ENCODE peak calls at places on chromosome 12, in four cellular contexts. One of them, this sample, is unnamed.

GRCh38 chr12:125954362-125954761 is 889.1 kb downstream of the AACS start:
- DNase-seq in activated T-helper 1 cell treated with anti-CD3 and anti-CD28 coated beads, Interleukin-2, amount 50 U/mL, for 16 hours: no peak
- DNase-seq in head of caudate nucleus: no peak
- DNase-seq in A549: no peak
- DNase-seq in this sample: no peak

GRCh38 chr12:68809190-68810026 is 1.4 kb downstream of the MDM2 start:
- DNase-seq in head of caudate nucleus: no peak
- DNase-seq in activated T-helper 1 cell treated with anti-CD3 and anti-CD28 coated beads, Interleukin-2, amount 50 U/mL, for 16 hours: no peak
- DNase-seq in A549: peak
- DNase-seq in this sample: no peak

GRCh38 chr12:92597997-92598396 is 104.8 kb upstream of the PLEKHG7 start:
- DNase-seq in activated T-helper 1 cell treated with anti-CD3 and anti-CD28 coated beads, Interleukin-2, amount 50 U/mL, for 16 hours: no peak
- DNase-seq in A549: no peak
- DNase-seq in head of caudate nucleus: no peak
- DNase-seq in this sample: no peak

GRCh38 chr12:109130297-109130696 is 13.9 kb downstream of the ACACB start:
- DNase-seq in A549: no peak
- DNase-seq in head of caudate nucleus: no peak
- DNase-seq in activated T-helper 1 cell treated with anti-CD3 and anti-CD28 coated beads, Interleukin-2, amount 50 U/mL, for 16 hours: no peak
- DNase-seq in this sample: no peak

GRCh38 chr12:115313929-115314328 is 630.0 kb upstream of the TBX3 start:
- DNase-seq in activated T-helper 1 cell treated with anti-CD3 and anti-CD28 coated beads, Interleukin-2, amount 50 U/mL, for 16 hours: no peak
- DNase-seq in A549: no peak
- DNase-seq in head of caudate nucleus: no peak
- DNase-seq in this sample: no peak

GRCh38 chr12:103884316-103884715 is 43.3 kb upstream of the NT5DC3 start:
- DNase-seq in head of caudate nucleus: peak
- DNase-seq in A549: no peak
- DNase-seq in activated T-helper 1 cell treated with anti-CD3 and anti-CD28 coated beads, Interleukin-2, amount 50 U/mL, for 16 hours: no peak
- DNase-seq in this sample: peak

GRCh38 chr12:93361159-93361919 is 16.4 kb upstream of the NUDT4 start:
- DNase-seq in A549: no peak
- DNase-seq in activated T-helper 1 cell treated with anti-CD3 and anti-CD28 coated beads, Interleukin-2, amount 50 U/mL, for 16 hours: no peak
- DNase-seq in head of caudate nucleus: no peak
- DNase-seq in this sample: no peak

GRCh38 chr12:105294164-105294563 is 36.3 kb upstream of the C12orf75 start:
- DNase-seq in A549: no peak
- DNase-seq in head of caudate nucleus: no peak
- DNase-seq in activated T-helper 1 cell treated with anti-CD3 and anti-CD28 coated beads, Interleukin-2, amount 50 U/mL, for 16 hours: no peak
- DNase-seq in this sample: no peak

GRCh38 chr12:29159690-29160089 is 10.6 kb downstream of the FAR2 start:
- DNase-seq in A549: no peak
- DNase-seq in activated T-helper 1 cell treated with anti-CD3 and anti-CD28 coated beads, Interleukin-2, amount 50 U/mL, for 16 hours: no peak
- DNase-seq in head of caudate nucleus: no peak
- DNase-seq in this sample: no peak

GRCh38 chr12:104172564-104172935 is 34.5 kb upstream of the NFYB start:
- DNase-seq in A549: no peak
- DNase-seq in activated T-helper 1 cell treated with anti-CD3 and anti-CD28 coated beads, Interleukin-2, amount 50 U/mL, for 16 hours: no peak
- DNase-seq in head of caudate nucleus: peak
- DNase-seq in this sample: peak

GRCh38 chr12:121300083-121300819 is 3.7 kb upstream of the CAMKK2 start:
- DNase-seq in head of caudate nucleus: no peak
- DNase-seq in activated T-helper 1 cell treated with anti-CD3 and anti-CD28 coated beads, Interleukin-2, amount 50 U/mL, for 16 hours: no peak
- DNase-seq in A549: no peak
- DNase-seq in this sample: no peak

GRCh38 chr12:131002271-131002670 is 48.6 kb downstream of the ADGRD1 start:
- DNase-seq in activated T-helper 1 cell treated with anti-CD3 and anti-CD28 coated beads, Interleukin-2, amount 50 U/mL, for 16 hours: no peak
- DNase-seq in A549: no peak
- DNase-seq in head of caudate nucleus: no peak
- DNase-seq in this sample: no peak

GRCh38 chr12:52338241-52338960 is 17.2 kb upstream of the KRT83 start:
- DNase-seq in A549: no peak
- DNase-seq in activated T-helper 1 cell treated with anti-CD3 and anti-CD28 coated beads, Interleukin-2, amount 50 U/mL, for 16 hours: no peak
- DNase-seq in head of caudate nucleus: no peak
- DNase-seq in this sample: no peak

GRCh38 chr12:71780207-71780822 is 25.7 kb downstream of the RAB21 start:
- DNase-seq in head of caudate nucleus: peak
- DNase-seq in activated T-helper 1 cell treated with anti-CD3 and anti-CD28 coated beads, Interleukin-2, amount 50 U/mL, for 16 hours: no peak
- DNase-seq in A549: peak
- DNase-seq in this sample: peak